ENCODE peak calls at places on chromosomes 7 and 10, in four cellular contexts. L, M, A and D are unnamed samples. For H3K4me1 and H3K9me3, the result is how much of the 10 kb centered on the place peaks cover.

GRCh38 chr7:42143605-42144252 is 93.3 kb downstream of the GLI3 start:
- DNase-seq in A (no peak), M (no peak), L (no peak), D (no peak)

GRCh38 chr7:30733691-30734090 is 18.2 kb upstream of the INMT start:
- DNase-seq in M (no peak), A (no peak), L (no peak), D (no peak)

GRCh38 chr7:140446467-140446866 is 32.8 kb downstream of the MKRN1 start:
- DNase-seq in L (no peak), M (no peak), A (no peak), D (no peak)

GRCh38 chr7:25619963-25620799 is 391.9 kb upstream of the NPVF start:
- DNase-seq in A (no peak), M (peak), L (no peak), D (no peak)

GRCh38 chr7:130940907-130941306 is 206.9 kb upstream of the KLF14 start:
- DNase-seq in A (no peak), M (no peak), L (no peak), D (no peak)

GRCh38 chr7:141387521-141388217 is 163.5 kb upstream of the AGK start:
- DNase-seq in M (no peak), A (no peak), L (no peak), D (no peak)

GRCh38 chr7:73560035-73560835 is 2.7 kb upstream of the BCL7B start:
- DNase-seq in L (no peak), A (no peak), M (peak), D (no peak)

GRCh38 chr10:126242352-126243260 is 145.7 kb downstream of the ADAM12 start:
- DNase-seq in L (no peak), M (no peak), A (no peak), D (peak)

GRCh38 chr10:33352154-33352553 is 17.7 kb upstream of the NRP1 start:
- DNase-seq in A (no peak), L (no peak), M (no peak), D (no peak)

GRCh38 chr7:94129443-94130140 is 125.4 kb upstream of the BET1 start:
- DNase-seq in A (no peak), L (no peak), M (no peak), D (no peak)

GRCh38 chr10:79139124-79139835 is 70.5 kb downstream of the ZMIZ1 start:
- DNase-seq in M (peak), A (no peak), L (no peak), D (peak)

GRCh38 chr7:157645539-157645938 is 308.7 kb downstream of the DNAJB6 start:
- DNase-seq in L (no peak), A (no peak), M (no peak), D (no peak)

GRCh38 chr7:101717986-101718746 is 89.1 kb upstream of the MYL10 start:
- DNase-seq in L (no peak), A (no peak), M (no peak), D (no peak)

GRCh38 chr7:101707587-101707986 is 78.5 kb upstream of the MYL10 start:
- DNase-seq in M (no peak), L (no peak), A (no peak), D (no peak)

GRCh38 chr7:101708223-101708622 is 79.1 kb upstream of the MYL10 start:
- DNase-seq in A (no peak), M (no peak), L (no peak), D (no peak)

GRCh38 chr7:101714097-101714496 is 85.0 kb upstream of the MYL10 start:
- DNase-seq in M (no peak), A (no peak), L (no peak), D (no peak)

DNA sequence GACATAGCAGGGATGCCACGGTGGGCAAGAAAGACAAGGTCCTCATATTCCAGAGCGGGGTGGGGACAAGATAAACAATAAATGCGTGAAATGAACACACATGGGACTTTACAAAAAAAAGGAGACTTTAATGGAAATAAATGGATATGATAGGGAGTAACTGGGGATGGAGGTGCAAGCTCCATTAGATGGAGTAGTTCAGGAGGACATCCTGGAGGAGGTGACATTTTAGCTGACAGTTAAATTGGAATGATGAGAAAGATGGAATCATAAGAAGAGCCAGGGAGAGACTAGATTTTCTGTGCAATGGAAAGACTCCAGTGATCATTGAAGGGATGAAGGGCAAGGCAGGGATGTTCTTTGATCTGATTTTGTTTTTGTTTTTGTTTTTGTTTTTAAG is 83.6 kb upstream of the MYL10 start:
- DNase-seq in M (no peak), L (no peak), A (no peak), D (no peak)
- H3K4me1 ChIP-seq in M (under half), L (under half), A (under half), D (under half)

GRCh38 chr7:4271716-4272015 is 410.4 kb upstream of the FOXK1 start:
- DNase-seq in L (no peak), A (no peak), M (no peak), D (no peak)
- H3K9me3 ChIP-seq in L (under half), A (under half), M (under half), D (under half)

DNA sequence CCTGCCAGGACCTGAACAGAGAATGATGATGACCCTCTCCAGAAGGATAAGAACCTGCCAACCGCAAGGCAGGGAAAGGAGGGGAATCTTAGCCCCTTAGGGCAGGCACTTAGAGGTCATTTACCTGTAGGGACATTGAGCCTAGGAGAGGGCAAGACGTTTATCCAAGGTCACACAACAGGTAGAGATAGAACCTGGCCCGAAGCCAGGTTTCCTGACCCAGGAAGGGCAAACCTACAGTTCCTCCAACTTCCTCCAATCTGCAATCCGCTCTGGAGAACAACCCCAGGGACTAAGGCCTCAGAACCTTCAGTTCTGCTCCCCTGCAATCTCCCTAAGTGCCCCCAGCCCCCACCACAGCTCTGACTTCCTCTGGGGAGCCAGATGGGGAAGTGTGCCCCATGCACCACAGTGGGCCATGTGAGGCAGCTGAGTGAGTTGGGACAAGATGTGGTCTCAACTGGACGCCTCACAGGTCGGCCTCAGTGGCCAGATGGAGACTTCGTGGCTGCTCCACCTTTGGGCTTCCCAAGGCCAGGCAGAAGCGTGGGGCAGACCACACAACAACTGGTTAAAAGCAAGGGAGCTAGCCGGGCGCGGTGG is 1.4 kb upstream of the PSAP start:
- DNase-seq in A (no peak), M (no peak), L (peak), D (no peak)
- H3K4me1 ChIP-seq in A (under half), M (under half), L (under half), D (under half)

DNA sequence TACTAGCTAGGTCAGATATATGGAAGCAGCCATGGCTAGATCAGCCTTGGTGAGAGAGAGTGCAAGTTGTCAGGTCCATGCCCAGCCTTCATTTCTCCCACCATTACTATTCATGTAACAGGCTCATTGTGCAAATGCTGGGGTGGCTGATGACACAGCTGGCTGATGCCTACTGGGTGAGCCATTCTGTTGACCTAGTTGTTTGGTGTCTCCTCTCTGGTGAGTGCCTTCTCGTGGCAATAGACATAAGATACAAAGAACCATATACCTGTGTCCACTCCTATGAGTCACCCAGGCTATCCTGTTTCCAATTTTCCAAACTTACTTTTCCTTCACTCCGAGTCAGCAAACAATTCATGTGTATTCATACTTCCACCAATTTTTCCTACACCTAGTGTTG is 46.0 kb downstream of the ZNF25 start:
- DNase-seq in A (no peak), L (no peak), M (no peak), D (no peak)
- H3K9me3 ChIP-seq in A (half or more), L (under half), M (under half), D (under half)

GRCh38 chr7:150962285-150962742 is 15.8 kb downstream of the KCNH2 start:
- DNase-seq in M (no peak), A (no peak), L (no peak), D (no peak)
- H3K4me1 ChIP-seq in M (under half), A (under half), L (under half), D (half or more)